ENCODE peak calls at places on chromosomes 13 and 19, in five cellular contexts. One of them, this sample, is unnamed. For H3K4me1, the result is how much of the 10 kb centered on the place peaks cover.

GRCh38 chr13:20824762-20825161 is 51.0 kb upstream of the EEF1AKMT1 start:
- DNase-seq in sigmoid colon: no peak
- DNase-seq in left ventricle myocardium inferior: no peak
- DNase-seq in breast epithelium: no peak
- DNase-seq in colonic mucosa: no peak
- DNase-seq in this sample: no peak

GRCh38 chr13:109790951-109791605 is 4.7 kb upstream of the IRS2 start:
- DNase-seq in sigmoid colon: no peak
- DNase-seq in left ventricle myocardium inferior: no peak
- DNase-seq in breast epithelium: no peak
- DNase-seq in colonic mucosa: peak
- DNase-seq in this sample: no peak

GRCh38 chr19:9345005-9345404 is 17.8 kb upstream of the ZNF177 start:
- DNase-seq in sigmoid colon: no peak
- DNase-seq in left ventricle myocardium inferior: no peak
- DNase-seq in breast epithelium: no peak
- DNase-seq in colonic mucosa: no peak
- DNase-seq in this sample: no peak

GRCh38 chr13:99256709-99257108 is 1.5 kb downstream of the GPR18 start:
- DNase-seq in sigmoid colon: no peak
- DNase-seq in left ventricle myocardium inferior: no peak
- DNase-seq in breast epithelium: no peak
- DNase-seq in colonic mucosa: no peak
- DNase-seq in this sample: no peak

GRCh38 chr13:46168341-46168740 is 13.6 kb downstream of the LCP1 start:
- DNase-seq in sigmoid colon: no peak
- DNase-seq in left ventricle myocardium inferior: no peak
- DNase-seq in breast epithelium: peak
- DNase-seq in colonic mucosa: no peak
- DNase-seq in this sample: no peak

GRCh38 chr19:15810335-15810734 is 5.1 kb downstream of the OR10H1 start:
- DNase-seq in sigmoid colon: no peak
- DNase-seq in left ventricle myocardium inferior: no peak
- DNase-seq in breast epithelium: no peak
- DNase-seq in colonic mucosa: peak
- DNase-seq in this sample: peak

GRCh38 chr19:13839938-13840750 is 36.8 kb upstream of the NANOS3 start:
- DNase-seq in sigmoid colon: peak
- DNase-seq in left ventricle myocardium inferior: peak
- DNase-seq in breast epithelium: peak
- DNase-seq in colonic mucosa: peak
- DNase-seq in this sample: peak

GRCh38 chr19:3234800-3235199 is 10.3 kb downstream of the CELF5 start:
- DNase-seq in sigmoid colon: no peak
- DNase-seq in left ventricle myocardium inferior: no peak
- DNase-seq in breast epithelium: no peak
- DNase-seq in colonic mucosa: no peak
- DNase-seq in this sample: no peak

GRCh38 chr13:29621401-29621800 is 25.9 kb upstream of the SLC7A1 start:
- DNase-seq in sigmoid colon: no peak
- DNase-seq in left ventricle myocardium inferior: no peak
- DNase-seq in breast epithelium: no peak
- DNase-seq in colonic mucosa: no peak
- DNase-seq in this sample: no peak

GRCh38 chr13:38862443-38862842 is 128.2 kb downstream of the STOML3 start:
- DNase-seq in sigmoid colon: no peak
- DNase-seq in left ventricle myocardium inferior: no peak
- DNase-seq in breast epithelium: no peak
- DNase-seq in colonic mucosa: no peak
- DNase-seq in this sample: no peak

GRCh38 chr13:26254583-26255102 is 714 bp downstream of the CDK8 start:
- DNase-seq in sigmoid colon: peak
- DNase-seq in left ventricle myocardium inferior: peak
- DNase-seq in breast epithelium: peak
- DNase-seq in colonic mucosa: peak
- DNase-seq in this sample: peak

GRCh38 chr13:95226051-95226450 is 75.2 kb downstream of the ABCC4 start:
- DNase-seq in sigmoid colon: no peak
- DNase-seq in left ventricle myocardium inferior: no peak
- DNase-seq in breast epithelium: no peak
- DNase-seq in colonic mucosa: no peak
- DNase-seq in this sample: no peak

GRCh38 chr13:95224064-95224463 is 77.2 kb downstream of the ABCC4 start:
- DNase-seq in sigmoid colon: no peak
- DNase-seq in left ventricle myocardium inferior: no peak
- DNase-seq in breast epithelium: no peak
- DNase-seq in colonic mucosa: no peak
- DNase-seq in this sample: no peak

GRCh38 chr13:95226476-95226875 is 74.8 kb downstream of the ABCC4 start:
- DNase-seq in sigmoid colon: no peak
- DNase-seq in left ventricle myocardium inferior: no peak
- DNase-seq in breast epithelium: no peak
- DNase-seq in colonic mucosa: no peak
- DNase-seq in this sample: no peak

GRCh38 chr13:95221991-95222732 is 79.1 kb downstream of the ABCC4 start:
- DNase-seq in sigmoid colon: no peak
- DNase-seq in left ventricle myocardium inferior: no peak
- DNase-seq in breast epithelium: no peak
- DNase-seq in colonic mucosa: no peak
- DNase-seq in this sample: peak

GRCh38 chr13:95222733-95223018 is 78.6 kb downstream of the ABCC4 start:
- DNase-seq in sigmoid colon: no peak
- DNase-seq in left ventricle myocardium inferior: no peak
- DNase-seq in breast epithelium: no peak
- DNase-seq in colonic mucosa: no peak
- DNase-seq in this sample: no peak
- TF ChIP-seq CTCF in sigmoid colon: no peak
- TF ChIP-seq CTCF in left ventricle myocardium inferior: no peak
- TF ChIP-seq CTCF in breast epithelium: no peak
- TF ChIP-seq CTCF in colonic mucosa: no peak
- TF ChIP-seq CTCF in this sample: no peak

GRCh38 chr13:77829963-77830362 is 88.7 kb downstream of the EDNRB start:
- DNase-seq in sigmoid colon: no peak
- DNase-seq in left ventricle myocardium inferior: no peak
- DNase-seq in breast epithelium: no peak
- DNase-seq in colonic mucosa: no peak
- DNase-seq in this sample: no peak

GRCh38 chr13:77831870-77832269 is 86.8 kb downstream of the EDNRB start:
- DNase-seq in sigmoid colon: no peak
- DNase-seq in left ventricle myocardium inferior: no peak
- DNase-seq in breast epithelium: no peak
- DNase-seq in colonic mucosa: no peak
- DNase-seq in this sample: no peak

GRCh38 chr13:77836423-77836822 is 82.2 kb downstream of the EDNRB start:
- DNase-seq in sigmoid colon: no peak
- DNase-seq in left ventricle myocardium inferior: no peak
- DNase-seq in breast epithelium: no peak
- DNase-seq in colonic mucosa: no peak
- DNase-seq in this sample: no peak

GRCh38 chr13:77832339-77833100 is 86.1 kb downstream of the EDNRB start:
- DNase-seq in sigmoid colon: no peak
- DNase-seq in left ventricle myocardium inferior: no peak
- DNase-seq in breast epithelium: no peak
- DNase-seq in colonic mucosa: no peak
- DNase-seq in this sample: no peak

DNA sequence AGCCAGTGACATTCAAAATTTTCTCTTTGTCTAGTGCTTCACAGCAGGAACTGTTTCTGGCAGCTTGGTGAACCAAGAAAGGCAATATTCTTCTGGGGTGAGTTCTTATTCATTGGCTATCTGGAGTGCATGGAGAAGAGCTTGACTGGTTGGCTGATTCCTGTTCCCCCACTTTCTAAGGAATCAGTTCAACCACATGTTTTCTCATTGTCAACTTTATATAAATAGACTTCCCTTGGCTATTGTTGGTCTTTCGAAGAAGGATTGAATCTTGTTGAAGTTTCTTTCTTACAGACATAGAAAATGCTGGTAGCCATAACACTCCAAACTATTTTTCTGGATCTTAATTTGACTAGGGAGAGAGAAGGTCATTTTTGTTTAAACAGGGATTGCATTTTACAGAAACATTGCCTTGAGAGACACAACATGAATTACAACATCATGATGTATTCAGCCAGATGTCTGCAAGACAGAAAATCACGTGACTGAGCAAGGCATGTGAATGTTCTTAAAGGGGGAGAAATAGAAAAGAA is 85.2 kb downstream of the EDNRB start:
- DNase-seq in sigmoid colon: no peak
- DNase-seq in left ventricle myocardium inferior: no peak
- DNase-seq in breast epithelium: no peak
- DNase-seq in colonic mucosa: no peak
- DNase-seq in this sample: peak
- H3K4me1 ChIP-seq in sigmoid colon: under half
- H3K4me1 ChIP-seq in left ventricle myocardium inferior: under half
- H3K4me1 ChIP-seq in breast epithelium: under half
- H3K4me1 ChIP-seq in colonic mucosa: under half
- H3K4me1 ChIP-seq in this sample: under half

GRCh38 chr13:98141509-98141908 is 1.4 kb upstream of the FARP1 start:
- DNase-seq in sigmoid colon: no peak
- DNase-seq in left ventricle myocardium inferior: no peak
- DNase-seq in breast epithelium: no peak
- DNase-seq in colonic mucosa: no peak
- DNase-seq in this sample: no peak

GRCh38 chr13:98143601-98144500 is 957 bp downstream of the FARP1 start:
- DNase-seq in sigmoid colon: peak
- DNase-seq in left ventricle myocardium inferior: peak
- DNase-seq in breast epithelium: no peak
- DNase-seq in colonic mucosa: peak
- DNase-seq in this sample: peak

GRCh38 chr13:98141938-98142426 is 912 bp upstream of the FARP1 start:
- DNase-seq in sigmoid colon: peak
- DNase-seq in left ventricle myocardium inferior: peak
- DNase-seq in breast epithelium: no peak
- DNase-seq in colonic mucosa: peak
- DNase-seq in this sample: peak

GRCh38 chr13:98143157-98143553 is 261 bp downstream of the FARP1 start:
- DNase-seq in sigmoid colon: peak
- DNase-seq in left ventricle myocardium inferior: peak
- DNase-seq in breast epithelium: no peak
- DNase-seq in colonic mucosa: no peak
- DNase-seq in this sample: peak

GRCh38 chr13:98142427-98143156 is at the start of gene FARP1:
- DNase-seq in sigmoid colon: peak
- DNase-seq in left ventricle myocardium inferior: peak
- DNase-seq in breast epithelium: peak
- DNase-seq in colonic mucosa: peak
- DNase-seq in this sample: peak
- TF ChIP-seq CTCF in sigmoid colon: no peak
- TF ChIP-seq CTCF in left ventricle myocardium inferior: peak
- TF ChIP-seq CTCF in breast epithelium: no peak
- TF ChIP-seq CTCF in colonic mucosa: no peak
- TF ChIP-seq CTCF in this sample: peak

GRCh38 chr13:114107686-114108081 is 24.7 kb downstream of the RASA3 start:
- DNase-seq in sigmoid colon: peak
- DNase-seq in left ventricle myocardium inferior: peak
- DNase-seq in breast epithelium: no peak
- DNase-seq in colonic mucosa: no peak
- DNase-seq in this sample: peak

GRCh38 chr13:114110091-114110829 is 22.2 kb downstream of the RASA3 start:
- DNase-seq in sigmoid colon: peak
- DNase-seq in left ventricle myocardium inferior: no peak
- DNase-seq in breast epithelium: no peak
- DNase-seq in colonic mucosa: no peak
- DNase-seq in this sample: no peak

GRCh38 chr13:114109646-114110045 is 22.8 kb downstream of the RASA3 start:
- DNase-seq in sigmoid colon: peak
- DNase-seq in left ventricle myocardium inferior: no peak
- DNase-seq in breast epithelium: no peak
- DNase-seq in colonic mucosa: no peak
- DNase-seq in this sample: peak

GRCh38 chr13:114108141-114108761 is 24.2 kb downstream of the RASA3 start:
- DNase-seq in sigmoid colon: peak
- DNase-seq in left ventricle myocardium inferior: no peak
- DNase-seq in breast epithelium: no peak
- DNase-seq in colonic mucosa: no peak
- DNase-seq in this sample: peak

GRCh38 chr13:114108894-114109293 is 23.5 kb downstream of the RASA3 start:
- DNase-seq in sigmoid colon: peak
- DNase-seq in left ventricle myocardium inferior: no peak
- DNase-seq in breast epithelium: no peak
- DNase-seq in colonic mucosa: no peak
- DNase-seq in this sample: peak
- H3K4me1 ChIP-seq in sigmoid colon: half or more
- H3K4me1 ChIP-seq in left ventricle myocardium inferior: under half
- H3K4me1 ChIP-seq in breast epithelium: under half
- H3K4me1 ChIP-seq in colonic mucosa: under half
- H3K4me1 ChIP-seq in this sample: under half

DNA sequence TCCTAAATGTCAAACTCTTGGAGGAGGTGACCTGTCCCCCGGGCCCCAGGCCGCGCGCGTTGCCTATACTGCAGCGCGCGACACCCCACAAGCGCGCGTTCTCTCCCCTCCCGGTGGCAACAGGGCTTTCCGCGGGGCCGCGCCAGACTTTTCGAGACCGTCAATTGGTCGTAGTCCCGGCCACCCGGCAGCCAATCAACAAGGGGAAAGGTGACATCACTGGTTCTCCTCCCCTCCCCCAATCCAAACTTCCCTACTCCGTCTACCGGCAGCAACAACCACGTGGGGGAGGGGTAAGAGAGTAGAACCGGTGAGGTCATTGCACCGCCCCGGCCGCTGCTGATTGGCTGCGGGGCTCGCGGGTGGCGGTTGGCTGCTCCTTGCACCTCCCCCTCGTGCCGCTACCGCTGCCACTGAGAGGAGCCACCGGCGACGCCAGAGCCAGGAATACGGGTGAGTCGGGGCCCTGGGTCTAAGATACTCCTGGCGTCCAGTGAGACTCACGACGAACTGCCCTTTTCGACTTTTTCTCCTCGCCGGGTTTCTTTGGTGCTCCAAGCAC is 829 bp upstream of the CIC start:
- DNase-seq in sigmoid colon: peak
- DNase-seq in left ventricle myocardium inferior: peak
- DNase-seq in breast epithelium: peak
- DNase-seq in colonic mucosa: peak
- DNase-seq in this sample: peak
- TF ChIP-seq CTCF in sigmoid colon: peak
- TF ChIP-seq CTCF in left ventricle myocardium inferior: no peak
- TF ChIP-seq CTCF in breast epithelium: peak
- TF ChIP-seq CTCF in colonic mucosa: no peak
- TF ChIP-seq CTCF in this sample: no peak

GRCh38 chr19:1167687-1168561 is 6.1 kb downstream of the SBNO2 start:
- DNase-seq in sigmoid colon: no peak
- DNase-seq in left ventricle myocardium inferior: no peak
- DNase-seq in breast epithelium: no peak
- DNase-seq in colonic mucosa: no peak
- DNase-seq in this sample: no peak
- H3K4me1 ChIP-seq in sigmoid colon: half or more
- H3K4me1 ChIP-seq in left ventricle myocardium inferior: under half
- H3K4me1 ChIP-seq in breast epithelium: under half
- H3K4me1 ChIP-seq in colonic mucosa: under half
- H3K4me1 ChIP-seq in this sample: under half

DNA sequence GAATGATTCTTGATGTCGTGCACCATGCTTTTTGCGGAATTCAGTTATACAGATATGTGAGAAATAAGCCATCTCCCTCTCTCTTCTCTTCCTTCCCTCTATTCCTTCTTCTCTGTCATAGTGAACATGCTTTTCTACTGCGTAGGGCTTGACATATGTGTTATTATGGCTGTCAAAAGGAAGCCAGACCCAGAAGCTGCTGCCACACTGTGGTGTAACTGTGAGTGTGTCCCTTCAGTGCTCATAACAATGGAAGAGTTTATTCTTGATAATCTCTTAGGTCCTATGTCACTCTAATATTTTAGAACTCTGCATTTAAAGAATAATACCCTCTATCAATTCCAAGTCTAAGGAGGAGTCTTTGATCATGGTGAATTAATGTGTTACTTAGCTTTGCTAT is 208.9 kb upstream of the TMTC4 start:
- DNase-seq in sigmoid colon: no peak
- DNase-seq in left ventricle myocardium inferior: no peak
- DNase-seq in breast epithelium: no peak
- DNase-seq in colonic mucosa: no peak
- DNase-seq in this sample: no peak
- TF ChIP-seq CTCF in sigmoid colon: no peak
- TF ChIP-seq CTCF in left ventricle myocardium inferior: no peak
- TF ChIP-seq CTCF in breast epithelium: no peak
- TF ChIP-seq CTCF in colonic mucosa: no peak
- TF ChIP-seq CTCF in this sample: no peak